ENCODE peak calls at places on chromosomes 3 and 15, in six cellular contexts. One of them, this sample, is unnamed.

GRCh38 chr3:58010562-58010961 is 2.3 kb downstream of the FLNB start:
- DNase-seq in fibroblast of lung: no peak
- DNase-seq in astrocyte of the spinal cord: no peak
- DNase-seq in AG10803: peak
- DNase-seq in neural progenitor cell: no peak
- DNase-seq in psoas muscle: no peak
- DNase-seq in this sample: no peak

GRCh38 chr3:152969557-152970300 is 134.8 kb downstream of the P2RY1 start:
- DNase-seq in fibroblast of lung: no peak
- DNase-seq in astrocyte of the spinal cord: peak
- DNase-seq in AG10803: peak
- DNase-seq in neural progenitor cell: no peak
- DNase-seq in psoas muscle: no peak
- DNase-seq in this sample: peak

GRCh38 chr15:34365836-34366235 is 1.2 kb downstream of the LPCAT4 start:
- DNase-seq in fibroblast of lung: no peak
- DNase-seq in astrocyte of the spinal cord: no peak
- DNase-seq in AG10803: no peak
- DNase-seq in neural progenitor cell: no peak
- DNase-seq in psoas muscle: no peak
- DNase-seq in this sample: no peak

GRCh38 chr3:151724846-151725562 is 8.7 kb upstream of the AADACL2 start:
- DNase-seq in fibroblast of lung: no peak
- DNase-seq in astrocyte of the spinal cord: no peak
- DNase-seq in AG10803: peak
- DNase-seq in neural progenitor cell: no peak
- DNase-seq in psoas muscle: no peak
- DNase-seq in this sample: peak

GRCh38 chr15:73631915-73632669 is 1.1 kb downstream of the NPTN start:
- DNase-seq in fibroblast of lung: peak
- DNase-seq in astrocyte of the spinal cord: peak
- DNase-seq in AG10803: peak
- DNase-seq in neural progenitor cell: peak
- DNase-seq in psoas muscle: no peak
- DNase-seq in this sample: peak

GRCh38 chr15:51647128-51647562 is 24.6 kb upstream of the DMXL2 start:
- DNase-seq in fibroblast of lung: peak
- DNase-seq in astrocyte of the spinal cord: peak
- DNase-seq in AG10803: peak
- DNase-seq in neural progenitor cell: no peak
- DNase-seq in psoas muscle: peak
- DNase-seq in this sample: peak

GRCh38 chr3:129419476-129419875 is 9.0 kb downstream of the EFCAB12 start:
- DNase-seq in fibroblast of lung: no peak
- DNase-seq in astrocyte of the spinal cord: no peak
- DNase-seq in AG10803: no peak
- DNase-seq in neural progenitor cell: no peak
- DNase-seq in psoas muscle: no peak
- DNase-seq in this sample: no peak

GRCh38 chr15:30956216-30956803 is 35.1 kb downstream of the MTMR10 start:
- DNase-seq in fibroblast of lung: peak
- DNase-seq in astrocyte of the spinal cord: no peak
- DNase-seq in AG10803: peak
- DNase-seq in neural progenitor cell: no peak
- DNase-seq in psoas muscle: no peak
- DNase-seq in this sample: peak

GRCh38 chr3:32423956-32424558 is 32.4 kb downstream of the CMTM7 start:
- DNase-seq in fibroblast of lung: no peak
- DNase-seq in astrocyte of the spinal cord: no peak
- DNase-seq in AG10803: no peak
- DNase-seq in neural progenitor cell: no peak
- DNase-seq in psoas muscle: no peak
- DNase-seq in this sample: no peak

GRCh38 chr15:22811640-22812039 is 25.2 kb downstream of the NIPA1 start:
- DNase-seq in fibroblast of lung: no peak
- DNase-seq in astrocyte of the spinal cord: no peak
- DNase-seq in AG10803: peak
- DNase-seq in neural progenitor cell: peak
- DNase-seq in psoas muscle: no peak
- DNase-seq in this sample: peak

GRCh38 chr3:52521881-52522650 is 11.6 kb downstream of the NT5DC2 start:
- DNase-seq in fibroblast of lung: no peak
- DNase-seq in astrocyte of the spinal cord: no peak
- DNase-seq in AG10803: no peak
- DNase-seq in neural progenitor cell: no peak
- DNase-seq in psoas muscle: peak
- DNase-seq in this sample: no peak

GRCh38 chr3:106025151-106025722 is 156.4 kb upstream of the CBLB start:
- DNase-seq in fibroblast of lung: peak
- DNase-seq in astrocyte of the spinal cord: peak
- DNase-seq in AG10803: peak
- DNase-seq in neural progenitor cell: no peak
- DNase-seq in psoas muscle: no peak
- DNase-seq in this sample: peak

GRCh38 chr3:51934139-51934850 is 7.4 kb downstream of the RRP9 start:
- DNase-seq in fibroblast of lung: no peak
- DNase-seq in astrocyte of the spinal cord: no peak
- DNase-seq in AG10803: no peak
- DNase-seq in neural progenitor cell: no peak
- DNase-seq in psoas muscle: no peak
- DNase-seq in this sample: no peak

GRCh38 chr15:25947336-25948080 is 84.4 kb upstream of the ATP10A start:
- DNase-seq in fibroblast of lung: no peak
- DNase-seq in astrocyte of the spinal cord: no peak
- DNase-seq in AG10803: peak
- DNase-seq in neural progenitor cell: peak
- DNase-seq in psoas muscle: no peak
- DNase-seq in this sample: no peak

GRCh38 chr3:188208751-188209433 is 54.9 kb downstream of the LPP start:
- DNase-seq in fibroblast of lung: peak
- DNase-seq in astrocyte of the spinal cord: peak
- DNase-seq in AG10803: peak
- DNase-seq in neural progenitor cell: no peak
- DNase-seq in psoas muscle: no peak
- DNase-seq in this sample: peak

GRCh38 chr15:62928242-62928995 is 114.1 kb upstream of the TPM1 start:
- DNase-seq in fibroblast of lung: peak
- DNase-seq in astrocyte of the spinal cord: peak
- DNase-seq in AG10803: peak
- DNase-seq in neural progenitor cell: no peak
- DNase-seq in psoas muscle: no peak
- DNase-seq in this sample: peak

GRCh38 chr3:139448104-139448503 is 28.2 kb downstream of the RBP2 start:
- DNase-seq in fibroblast of lung: no peak
- DNase-seq in astrocyte of the spinal cord: no peak
- DNase-seq in AG10803: no peak
- DNase-seq in neural progenitor cell: no peak
- DNase-seq in psoas muscle: no peak
- DNase-seq in this sample: no peak

GRCh38 chr3:161107311-161107710 is 2.2 kb upstream of the B3GALNT1 start:
- DNase-seq in fibroblast of lung: no peak
- DNase-seq in astrocyte of the spinal cord: no peak
- DNase-seq in AG10803: no peak
- DNase-seq in neural progenitor cell: no peak
- DNase-seq in psoas muscle: no peak
- DNase-seq in this sample: no peak

GRCh38 chr15:90735929-90736328 is 18.8 kb downstream of the BLM start:
- DNase-seq in fibroblast of lung: no peak
- DNase-seq in astrocyte of the spinal cord: no peak
- DNase-seq in AG10803: no peak
- DNase-seq in neural progenitor cell: no peak
- DNase-seq in psoas muscle: no peak
- DNase-seq in this sample: peak

GRCh38 chr3:156358232-156358631 is 196.7 kb downstream of the SSR3 start:
- DNase-seq in fibroblast of lung: no peak
- DNase-seq in astrocyte of the spinal cord: no peak
- DNase-seq in AG10803: no peak
- DNase-seq in neural progenitor cell: no peak
- DNase-seq in psoas muscle: no peak
- DNase-seq in this sample: no peak

GRCh38 chr3:96991812-96992211 is 177.4 kb downstream of the EPHA6 start:
- DNase-seq in fibroblast of lung: no peak
- DNase-seq in astrocyte of the spinal cord: no peak
- DNase-seq in AG10803: no peak
- DNase-seq in neural progenitor cell: no peak
- DNase-seq in psoas muscle: no peak
- DNase-seq in this sample: no peak

GRCh38 chr15:68149059-68149458 is 56.1 kb downstream of the CALML4 start:
- DNase-seq in fibroblast of lung: peak
- DNase-seq in astrocyte of the spinal cord: peak
- DNase-seq in AG10803: peak
- DNase-seq in neural progenitor cell: no peak
- DNase-seq in psoas muscle: no peak
- DNase-seq in this sample: peak

GRCh38 chr15:49991587-49991986 is 127.4 kb downstream of the ATP8B4 start:
- DNase-seq in fibroblast of lung: no peak
- DNase-seq in astrocyte of the spinal cord: no peak
- DNase-seq in AG10803: no peak
- DNase-seq in neural progenitor cell: no peak
- DNase-seq in psoas muscle: no peak
- DNase-seq in this sample: no peak

GRCh38 chr15:42578984-42579537 is 3.7 kb downstream of the STARD9 start:
- DNase-seq in fibroblast of lung: no peak
- DNase-seq in astrocyte of the spinal cord: no peak
- DNase-seq in AG10803: no peak
- DNase-seq in neural progenitor cell: no peak
- DNase-seq in psoas muscle: no peak
- DNase-seq in this sample: no peak

GRCh38 chr3:194730369-194730768 is 44.7 kb downstream of the FAM43A start:
- DNase-seq in fibroblast of lung: no peak
- DNase-seq in astrocyte of the spinal cord: no peak
- DNase-seq in AG10803: peak
- DNase-seq in neural progenitor cell: peak
- DNase-seq in psoas muscle: no peak
- DNase-seq in this sample: no peak
- H3K4me3 ChIP-seq in fibroblast of lung: no peak
- H3K4me3 ChIP-seq in astrocyte of the spinal cord: no peak
- H3K4me3 ChIP-seq in AG10803: peak
- H3K4me3 ChIP-seq in neural progenitor cell: no peak
- H3K4me3 ChIP-seq in psoas muscle: no peak
- H3K4me3 ChIP-seq in this sample: no peak

GRCh38 chr15:44568338-44568737 is 31.4 kb downstream of the EIF3J start:
- DNase-seq in fibroblast of lung: no peak
- DNase-seq in astrocyte of the spinal cord: no peak
- DNase-seq in AG10803: no peak
- DNase-seq in neural progenitor cell: no peak
- DNase-seq in psoas muscle: no peak
- DNase-seq in this sample: no peak
- TF ChIP-seq CTCF in fibroblast of lung: no peak
- TF ChIP-seq CTCF in astrocyte of the spinal cord: no peak
- TF ChIP-seq CTCF in AG10803: no peak
- TF ChIP-seq CTCF in neural progenitor cell: no peak
- TF ChIP-seq CTCF in psoas muscle: no peak
- TF ChIP-seq CTCF in this sample: no peak

GRCh38 chr3:122183521-122183892 is at the start of gene CASR:
- DNase-seq in fibroblast of lung: no peak
- DNase-seq in astrocyte of the spinal cord: no peak
- DNase-seq in AG10803: no peak
- DNase-seq in neural progenitor cell: peak
- DNase-seq in psoas muscle: no peak
- DNase-seq in this sample: peak
- H3K4me3 ChIP-seq in fibroblast of lung: no peak
- H3K4me3 ChIP-seq in astrocyte of the spinal cord: no peak
- H3K4me3 ChIP-seq in AG10803: no peak
- H3K4me3 ChIP-seq in neural progenitor cell: peak
- H3K4me3 ChIP-seq in psoas muscle: peak
- H3K4me3 ChIP-seq in this sample: no peak

GRCh38 chr15:33242165-33242564 is 47.7 kb upstream of the FMN1 start:
- DNase-seq in fibroblast of lung: no peak
- DNase-seq in astrocyte of the spinal cord: peak
- DNase-seq in AG10803: peak
- DNase-seq in neural progenitor cell: no peak
- DNase-seq in psoas muscle: no peak
- DNase-seq in this sample: peak
- TF ChIP-seq CTCF in fibroblast of lung: no peak
- TF ChIP-seq CTCF in astrocyte of the spinal cord: no peak
- TF ChIP-seq CTCF in AG10803: no peak
- TF ChIP-seq CTCF in neural progenitor cell: no peak
- TF ChIP-seq CTCF in psoas muscle: no peak
- TF ChIP-seq CTCF in this sample: no peak

GRCh38 chr15:80072285-80072684 is 12.8 kb downstream of the ZFAND6 start:
- DNase-seq in fibroblast of lung: peak
- DNase-seq in astrocyte of the spinal cord: peak
- DNase-seq in AG10803: peak
- DNase-seq in neural progenitor cell: peak
- DNase-seq in psoas muscle: no peak
- DNase-seq in this sample: peak
- H3K4me3 ChIP-seq in fibroblast of lung: peak
- H3K4me3 ChIP-seq in astrocyte of the spinal cord: peak
- H3K4me3 ChIP-seq in AG10803: peak
- H3K4me3 ChIP-seq in neural progenitor cell: peak
- H3K4me3 ChIP-seq in psoas muscle: peak
- H3K4me3 ChIP-seq in this sample: peak

DNA sequence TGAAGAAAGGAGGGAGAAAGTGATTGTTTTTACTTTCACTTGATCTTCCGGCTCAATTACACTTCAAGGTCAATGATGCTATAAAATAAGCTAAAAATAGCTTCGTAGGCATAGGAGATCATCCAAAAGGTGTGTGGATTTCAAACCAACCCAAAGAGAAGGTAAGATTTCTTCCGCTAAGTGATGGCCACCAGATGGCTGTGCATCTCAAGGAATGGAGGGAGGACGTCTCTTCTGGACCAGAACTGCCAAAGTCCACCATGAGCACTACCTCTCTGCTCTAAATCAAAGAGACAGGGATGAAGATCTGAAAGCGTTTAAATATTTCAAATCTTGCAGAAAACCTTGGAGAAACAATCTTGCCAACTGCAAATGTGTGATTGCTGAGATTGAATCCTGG is 199.1 kb upstream of the ZPLD1 start:
- DNase-seq in fibroblast of lung: peak
- DNase-seq in astrocyte of the spinal cord: peak
- DNase-seq in AG10803: no peak
- DNase-seq in neural progenitor cell: peak
- DNase-seq in psoas muscle: no peak
- DNase-seq in this sample: peak
- TF ChIP-seq CTCF in fibroblast of lung: peak
- TF ChIP-seq CTCF in astrocyte of the spinal cord: peak
- TF ChIP-seq CTCF in AG10803: peak
- TF ChIP-seq CTCF in neural progenitor cell: peak
- TF ChIP-seq CTCF in psoas muscle: no peak
- TF ChIP-seq CTCF in this sample: peak

This sample was measured in choroid plexus epithelial cell.